ENCODE peak calls at places on chromosome 16, in five cellular contexts. One of them, this sample, is unnamed.

GRCh38 chr16:10266809-10267208 is 84.6 kb upstream of the GRIN2A start:
- DNase-seq in AG04450: no peak
- DNase-seq in uterus: no peak
- DNase-seq in IMR-90: no peak
- DNase-seq in CD8-positive, alpha-beta memory T cell: no peak
- DNase-seq in this sample: no peak

GRCh38 chr16:69916445-69916844 is 34.7 kb upstream of the CLEC18A start:
- DNase-seq in AG04450: no peak
- DNase-seq in uterus: no peak
- DNase-seq in IMR-90: no peak
- DNase-seq in CD8-positive, alpha-beta memory T cell: no peak
- DNase-seq in this sample: no peak

GRCh38 chr16:85906349-85906748 is 7.4 kb downstream of the IRF8 start:
- DNase-seq in AG04450: no peak
- DNase-seq in uterus: no peak
- DNase-seq in IMR-90: no peak
- DNase-seq in CD8-positive, alpha-beta memory T cell: no peak
- DNase-seq in this sample: no peak

GRCh38 chr16:66480265-66481080 is 53.4 kb downstream of the BEAN1 start:
- DNase-seq in AG04450: no peak
- DNase-seq in uterus: peak
- DNase-seq in IMR-90: no peak
- DNase-seq in CD8-positive, alpha-beta memory T cell: no peak
- DNase-seq in this sample: peak

GRCh38 chr16:53518550-53519416 is 15.8 kb upstream of the AKTIP start:
- DNase-seq in AG04450: no peak
- DNase-seq in uterus: no peak
- DNase-seq in IMR-90: peak
- DNase-seq in CD8-positive, alpha-beta memory T cell: peak
- DNase-seq in this sample: no peak

GRCh38 chr16:2458887-2459646 is 842 bp upstream of the TEDC2 start:
- DNase-seq in AG04450: no peak
- DNase-seq in uterus: no peak
- DNase-seq in IMR-90: no peak
- DNase-seq in CD8-positive, alpha-beta memory T cell: no peak
- DNase-seq in this sample: peak

GRCh38 chr16:4611337-4612023 is 3.2 kb downstream of the UBALD1 start:
- DNase-seq in AG04450: no peak
- DNase-seq in uterus: no peak
- DNase-seq in IMR-90: peak
- DNase-seq in CD8-positive, alpha-beta memory T cell: no peak
- DNase-seq in this sample: peak

GRCh38 chr16:13436641-13437423 is 483.1 kb upstream of the ERCC4 start:
- DNase-seq in AG04450: no peak
- DNase-seq in uterus: no peak
- DNase-seq in IMR-90: no peak
- DNase-seq in CD8-positive, alpha-beta memory T cell: no peak
- DNase-seq in this sample: no peak

GRCh38 chr16:86496262-86496928 is 13.9 kb upstream of the FOXF1 start:
- DNase-seq in AG04450: no peak
- DNase-seq in uterus: no peak
- DNase-seq in IMR-90: no peak
- DNase-seq in CD8-positive, alpha-beta memory T cell: no peak
- DNase-seq in this sample: peak

GRCh38 chr16:50267651-50268050 is 1.3 kb downstream of the ADCY7 start:
- DNase-seq in AG04450: no peak
- DNase-seq in uterus: no peak
- DNase-seq in IMR-90: no peak
- DNase-seq in CD8-positive, alpha-beta memory T cell: peak
- DNase-seq in this sample: peak
- H3K4me3 ChIP-seq in AG04450: no peak
- H3K4me3 ChIP-seq in uterus: no peak
- H3K4me3 ChIP-seq in IMR-90: no peak
- H3K4me3 ChIP-seq in CD8-positive, alpha-beta memory T cell: peak
- H3K4me3 ChIP-seq in this sample: no peak

GRCh38 chr16:30120340-30121105 is 2.5 kb downstream of the MAPK3 start:
- DNase-seq in AG04450: no peak
- DNase-seq in uterus: no peak
- DNase-seq in IMR-90: no peak
- DNase-seq in CD8-positive, alpha-beta memory T cell: no peak
- DNase-seq in this sample: no peak

GRCh38 chr16:30122621-30123160 is 329 bp downstream of the MAPK3 start:
- DNase-seq in AG04450: no peak
- DNase-seq in uterus: no peak
- DNase-seq in IMR-90: no peak
- DNase-seq in CD8-positive, alpha-beta memory T cell: peak
- DNase-seq in this sample: no peak

GRCh38 chr16:30124985-30125379 is 2.0 kb upstream of the MAPK3 start:
- DNase-seq in AG04450: no peak
- DNase-seq in uterus: no peak
- DNase-seq in IMR-90: no peak
- DNase-seq in CD8-positive, alpha-beta memory T cell: no peak
- DNase-seq in this sample: no peak

GRCh38 chr16:30119428-30119827 is 3.6 kb downstream of the MAPK3 start:
- DNase-seq in AG04450: no peak
- DNase-seq in uterus: no peak
- DNase-seq in IMR-90: peak
- DNase-seq in CD8-positive, alpha-beta memory T cell: no peak
- DNase-seq in this sample: no peak

GRCh38 chr16:30121741-30122620 is 1.0 kb downstream of the MAPK3 start:
- DNase-seq in AG04450: no peak
- DNase-seq in uterus: peak
- DNase-seq in IMR-90: no peak
- DNase-seq in CD8-positive, alpha-beta memory T cell: no peak
- DNase-seq in this sample: peak
- H3K4me3 ChIP-seq in AG04450: peak
- H3K4me3 ChIP-seq in uterus: peak
- H3K4me3 ChIP-seq in IMR-90: peak
- H3K4me3 ChIP-seq in CD8-positive, alpha-beta memory T cell: peak
- H3K4me3 ChIP-seq in this sample: peak

GRCh38 chr16:89701425-89702406 is at the start of gene SPATA2L:
- DNase-seq in AG04450: no peak
- DNase-seq in uterus: peak
- DNase-seq in IMR-90: peak
- DNase-seq in CD8-positive, alpha-beta memory T cell: peak
- DNase-seq in this sample: peak

GRCh38 chr16:89704281-89704680 is 2.8 kb upstream of the SPATA2L start:
- DNase-seq in AG04450: no peak
- DNase-seq in uterus: no peak
- DNase-seq in IMR-90: no peak
- DNase-seq in CD8-positive, alpha-beta memory T cell: no peak
- DNase-seq in this sample: peak

GRCh38 chr16:89697616-89698331 is 3.7 kb downstream of the SPATA2L start:
- DNase-seq in AG04450: no peak
- DNase-seq in uterus: no peak
- DNase-seq in IMR-90: no peak
- DNase-seq in CD8-positive, alpha-beta memory T cell: no peak
- DNase-seq in this sample: peak

GRCh38 chr16:89700100-89700648 is 1.3 kb downstream of the SPATA2L start:
- DNase-seq in AG04450: peak
- DNase-seq in uterus: peak
- DNase-seq in IMR-90: peak
- DNase-seq in CD8-positive, alpha-beta memory T cell: peak
- DNase-seq in this sample: peak

GRCh38 chr16:89700649-89701424 is 668 bp downstream of the SPATA2L start:
- DNase-seq in AG04450: no peak
- DNase-seq in uterus: peak
- DNase-seq in IMR-90: peak
- DNase-seq in CD8-positive, alpha-beta memory T cell: peak
- DNase-seq in this sample: peak
- H3K4me3 ChIP-seq in AG04450: peak
- H3K4me3 ChIP-seq in uterus: peak
- H3K4me3 ChIP-seq in IMR-90: peak
- H3K4me3 ChIP-seq in CD8-positive, alpha-beta memory T cell: peak
- H3K4me3 ChIP-seq in this sample: peak

GRCh38 chr16:29664133-29664912 is 1.3 kb downstream of the SPN start:
- DNase-seq in AG04450: no peak
- DNase-seq in uterus: no peak
- DNase-seq in IMR-90: no peak
- DNase-seq in CD8-positive, alpha-beta memory T cell: peak
- DNase-seq in this sample: peak

GRCh38 chr16:29662000-29662728 is 883 bp upstream of the SPN start:
- DNase-seq in AG04450: no peak
- DNase-seq in uterus: no peak
- DNase-seq in IMR-90: no peak
- DNase-seq in CD8-positive, alpha-beta memory T cell: no peak
- DNase-seq in this sample: peak

GRCh38 chr16:29663829-29664132 is 734 bp downstream of the SPN start:
- DNase-seq in AG04450: no peak
- DNase-seq in uterus: no peak
- DNase-seq in IMR-90: no peak
- DNase-seq in CD8-positive, alpha-beta memory T cell: no peak
- DNase-seq in this sample: peak

GRCh38 chr16:29662729-29663019 is 373 bp upstream of the SPN start:
- DNase-seq in AG04450: no peak
- DNase-seq in uterus: no peak
- DNase-seq in IMR-90: no peak
- DNase-seq in CD8-positive, alpha-beta memory T cell: peak
- DNase-seq in this sample: peak

DNA sequence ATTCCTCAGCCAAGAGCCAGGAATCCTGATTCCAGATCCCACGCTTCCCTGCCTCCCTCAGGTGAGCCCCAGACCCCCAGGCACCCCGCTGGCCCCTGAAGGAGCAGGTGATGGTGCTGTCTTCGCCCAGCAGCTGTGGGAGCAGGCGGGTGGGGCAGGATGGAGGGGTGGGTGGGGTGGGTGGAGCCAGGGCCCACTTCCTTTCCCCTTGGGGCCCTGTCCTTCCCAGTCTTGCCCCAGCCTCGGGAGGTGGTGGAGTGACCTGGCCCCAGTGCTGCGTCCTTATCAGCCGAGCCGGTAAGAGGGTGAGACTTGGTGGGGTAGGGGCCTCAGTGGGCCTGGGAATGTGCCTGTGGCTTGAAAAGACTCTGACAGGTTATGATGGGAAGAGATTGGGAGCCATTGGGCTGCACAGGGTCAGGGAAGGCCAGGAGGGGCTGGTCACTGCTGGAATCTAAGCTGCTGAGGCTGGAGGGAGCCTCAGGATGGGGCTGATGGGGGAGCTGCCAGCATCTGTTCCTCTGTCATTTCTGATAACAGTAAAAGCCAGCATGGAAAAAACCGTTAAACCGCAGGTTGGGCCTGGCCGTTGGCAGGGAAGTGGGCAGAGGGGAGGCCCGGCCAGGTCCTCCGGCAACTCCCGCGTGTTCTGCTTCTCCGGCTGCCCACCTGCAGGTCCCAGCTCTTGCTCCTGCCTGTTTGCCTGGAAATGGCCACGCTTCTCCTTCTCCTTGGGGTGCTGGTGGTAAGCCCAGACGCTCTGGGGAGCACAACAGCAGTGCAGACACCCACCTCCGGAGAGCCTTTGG is at the start of gene SPN:
- DNase-seq in AG04450: no peak
- DNase-seq in uterus: no peak
- DNase-seq in IMR-90: no peak
- DNase-seq in CD8-positive, alpha-beta memory T cell: peak
- DNase-seq in this sample: peak
- H3K4me3 ChIP-seq in AG04450: no peak
- H3K4me3 ChIP-seq in uterus: no peak
- H3K4me3 ChIP-seq in IMR-90: no peak
- H3K4me3 ChIP-seq in CD8-positive, alpha-beta memory T cell: peak
- H3K4me3 ChIP-seq in this sample: no peak

GRCh38 chr16:8958344-8958808 is 5.3 kb downstream of the USP7 start:
- DNase-seq in AG04450: no peak
- DNase-seq in uterus: peak
- DNase-seq in IMR-90: peak
- DNase-seq in CD8-positive, alpha-beta memory T cell: no peak
- DNase-seq in this sample: peak
- H3K4me3 ChIP-seq in AG04450: peak
- H3K4me3 ChIP-seq in uterus: no peak
- H3K4me3 ChIP-seq in IMR-90: no peak
- H3K4me3 ChIP-seq in CD8-positive, alpha-beta memory T cell: peak
- H3K4me3 ChIP-seq in this sample: peak

DNA sequence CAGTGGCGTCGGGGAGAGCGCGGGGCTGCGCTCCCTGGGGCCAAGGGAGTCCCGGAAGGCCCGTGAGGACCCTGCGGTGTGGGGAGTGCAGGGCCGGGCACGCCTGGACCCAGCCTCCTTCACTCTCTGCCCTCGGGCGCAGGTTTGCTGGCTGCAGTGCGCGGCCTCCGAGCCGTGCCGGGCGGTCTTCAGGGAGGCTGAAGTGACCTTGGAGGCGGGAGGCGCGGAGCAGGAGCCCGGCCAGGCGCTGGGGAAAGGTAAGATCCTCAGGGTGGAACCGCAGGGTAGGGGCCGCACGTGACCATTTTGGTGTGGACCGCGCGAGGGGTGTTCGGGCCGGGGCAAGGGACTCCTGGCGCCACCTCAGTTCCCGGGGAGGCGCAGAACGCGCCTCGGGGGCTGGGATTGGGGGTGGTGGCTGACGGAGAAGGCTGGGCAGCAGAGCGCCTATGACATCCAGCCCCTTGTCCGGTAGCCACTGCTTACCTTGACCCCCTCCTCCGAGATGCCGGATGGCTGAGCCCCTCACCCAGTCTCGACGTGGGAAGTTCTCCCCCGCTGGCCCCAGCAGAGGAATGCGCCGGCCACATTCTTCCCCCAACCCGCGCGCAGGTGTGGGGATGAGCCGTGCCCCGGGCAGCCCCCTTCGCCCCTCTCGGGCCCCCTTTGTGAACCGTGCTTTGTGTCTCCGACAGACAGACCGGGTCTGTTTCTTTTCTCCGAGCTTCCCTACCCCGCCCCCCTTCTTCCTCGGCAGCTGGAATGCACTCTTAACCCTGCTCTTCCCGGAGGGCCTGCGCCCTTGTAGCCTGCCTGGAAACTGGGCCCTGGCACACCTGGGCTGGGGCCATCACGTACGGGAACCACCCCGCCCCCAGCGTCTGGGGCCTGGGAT is 631 bp downstream of the CDH3 start:
- DNase-seq in AG04450: no peak
- DNase-seq in uterus: peak
- DNase-seq in IMR-90: no peak
- DNase-seq in CD8-positive, alpha-beta memory T cell: no peak
- DNase-seq in this sample: no peak
- H3K4me3 ChIP-seq in AG04450: no peak
- H3K4me3 ChIP-seq in uterus: peak
- H3K4me3 ChIP-seq in IMR-90: no peak
- H3K4me3 ChIP-seq in CD8-positive, alpha-beta memory T cell: no peak
- H3K4me3 ChIP-seq in this sample: no peak